ENCODE peak calls at places on chromosome 10, in seven cellular contexts. V is WTC11, F is coronary artery, X is HuH-7.5, A is anterior cingulate cortex, H is mammary epithelial cell, I is adrenal gland. Y is an unnamed sample.

GRCh38 chr10:72834183-72834825 is 59.2 kb upstream of the OIT3 start:
- DNase-seq in I (peak), V (peak), X (no peak), A (peak), F (no peak), H (peak), Y (no peak)

GRCh38 chr10:613661-614340 is 75.7 kb downstream of the DIP2C start:
- DNase-seq in A (no peak), H (no peak), X (no peak), I (no peak), F (no peak), V (no peak), Y (no peak)

GRCh38 chr10:37535459-37536246 is 321.8 kb downstream of the ZNF248 start:
- DNase-seq in V (no peak), H (peak), F (no peak), I (no peak), A (no peak), X (no peak), Y (no peak)

GRCh38 chr10:76071638-76072317 is 640.4 kb downstream of the LRMDA start:
- DNase-seq in X (no peak), F (no peak), I (no peak), H (no peak), A (no peak), V (no peak), Y (no peak)

GRCh38 chr10:77004917-77005564 is 632.6 kb downstream of the KCNMA1 start:
- DNase-seq in V (no peak), H (peak), F (no peak), X (peak), I (peak), A (no peak), Y (no peak)

GRCh38 chr10:34235164-34235832 is 579.8 kb downstream of the PARD3 start:
- DNase-seq in I (no peak), X (no peak), F (no peak), A (no peak), V (no peak), H (peak), Y (no peak)

GRCh38 chr10:123245264-123245663 is 91.1 kb downstream of the BUB3 start:
- DNase-seq in F (no peak), I (no peak), X (no peak), H (no peak), V (no peak), A (no peak), Y (no peak)

GRCh38 chr10:77850620-77851231 is 75.8 kb downstream of the DLG5 start:
- DNase-seq in I (no peak), X (no peak), F (no peak), A (no peak), H (no peak), V (no peak), Y (no peak)

GRCh38 chr10:98255146-98255877 is 12.7 kb downstream of the LOXL4 start:
- DNase-seq in V (no peak), I (no peak), H (no peak), A (no peak), X (no peak), F (no peak), Y (no peak)

GRCh38 chr10:99945286-99945685 is 64.5 kb downstream of the DNMBP start:
- DNase-seq in X (no peak), A (no peak), F (no peak), I (peak), V (no peak), H (peak), Y (no peak)

GRCh38 chr10:17394854-17395253 is 59.5 kb downstream of the ST8SIA6 start:
- DNase-seq in H (no peak), X (no peak), I (no peak), V (no peak), F (no peak), A (no peak), Y (no peak)

GRCh38 chr10:118953999-118954398 is 75.5 kb upstream of the NANOS1 start:
- DNase-seq in F (no peak), I (no peak), X (no peak), H (no peak), A (peak), V (no peak), Y (peak)

GRCh38 chr10:130398090-130398994 is 262.2 kb downstream of the GLRX3 start:
- DNase-seq in F (peak), I (no peak), V (no peak), H (no peak), X (no peak), A (no peak), Y (peak)

GRCh38 chr10:68562666-68563522 is 2.8 kb downstream of the TET1 start:
- DNase-seq in A (no peak), I (no peak), V (peak), F (no peak), H (no peak), X (no peak), Y (no peak)

GRCh38 chr10:22656056-22656455 is 58.3 kb downstream of the PIP4K2A start:
- DNase-seq in F (no peak), X (no peak), H (no peak), I (no peak), V (no peak), A (no peak), Y (no peak)

GRCh38 chr10:13483951-13484350 is 44.9 kb downstream of the BEND7 start:
- DNase-seq in A (no peak), F (no peak), V (no peak), X (no peak), H (no peak), I (no peak), Y (no peak)

GRCh38 chr10:119466655-119467054 is 75.9 kb downstream of the RGS10 start:
- DNase-seq in F (peak), I (no peak), H (peak), A (no peak), V (no peak), X (no peak), Y (no peak)

GRCh38 chr10:22618081-22618785 is 96.1 kb downstream of the PIP4K2A start:
- DNase-seq in H (no peak), V (no peak), X (no peak), F (no peak), I (peak), A (no peak), Y (no peak)

GRCh38 chr10:127195041-127195506 is 1.3 kb downstream of the INSYN2A start:
- DNase-seq in F (no peak), V (peak), H (no peak), X (no peak), A (no peak), I (no peak), Y (peak)

GRCh38 chr10:102988404-102989314 is 70.6 kb downstream of the CNNM2 start:
- DNase-seq in X (no peak), I (peak), A (no peak), V (no peak), F (no peak), H (no peak), Y (no peak)

GRCh38 chr10:127322286-127322685 is 125.9 kb upstream of the INSYN2A start:
- DNase-seq in H (no peak), X (no peak), I (no peak), A (no peak), V (no peak), F (peak), Y (no peak)

GRCh38 chr10:48935141-48935540 is 4.5 kb downstream of the LRRC18 start:
- DNase-seq in V (no peak), F (no peak), I (no peak), X (no peak), A (no peak), H (no peak), Y (peak)

GRCh38 chr10:133015816-133016462 is 71.8 kb upstream of the ADGRA1 start:
- DNase-seq in A (no peak), F (no peak), I (no peak), V (no peak), X (no peak), H (no peak), Y (no peak)

GRCh38 chr10:97643586-97643985 is 3.1 kb downstream of the PI4K2A start:
- DNase-seq in F (no peak), A (no peak), V (no peak), X (no peak), H (no peak), I (no peak), Y (no peak)

GRCh38 chr10:13775786-13776780 is 189.3 kb downstream of the PRPF18 start:
- DNase-seq in X (no peak), V (no peak), H (peak), A (no peak), I (no peak), F (no peak), Y (no peak)

GRCh38 chr10:59654007-59654406 is 55.6 kb downstream of the SLC16A9 start:
- DNase-seq in H (no peak), F (no peak), I (no peak), X (no peak), V (no peak), A (no peak), Y (no peak)

GRCh38 chr10:16441106-16441850 is 4.5 kb downstream of the PTER start:
- DNase-seq in X (no peak), I (no peak), H (peak), A (no peak), V (no peak), F (no peak), Y (no peak)